ENCODE peak calls at places on chromosome 7, in four cellular contexts. F is CD8-positive, alpha-beta T cell; S is Peyer's patch; O is heart right ventricle. Y is an unnamed sample.
A peak's percentile ranks its signal among the peaks of the same experiment; 100 is the strongest.

GRCh38 chr7:98990356-98990755 is 112.0 kb downstream of the TRRAP start:
- DNase-seq in F (no peak), S (no peak), O (no peak), Y (no peak)

GRCh38 chr7:90238583-90238982 is 6.4 kb upstream of the CFAP69 start:
- DNase-seq in F (no peak), S (no peak), O (no peak), Y (no peak)

GRCh38 chr7:5523052-5523711 is 99.5 kb upstream of the TNRC18 start:
- DNase-seq in F (no peak), S (no peak), O (no peak), Y (no peak)

GRCh38 chr7:81926154-81926553 is 156.3 kb upstream of the HGF start:
- DNase-seq in F (no peak), S (no peak), O (no peak), Y (no peak)

GRCh38 chr7:24284699-24285506 is 913 bp downstream of the NPY start:
- DNase-seq in F (no peak), S (no peak), O (no peak), Y (no peak)

GRCh38 chr7:104160375-104160774 is 47.4 kb downstream of the ORC5 start:
- DNase-seq in F (no peak), S (no peak), O (no peak), Y (no peak)

GRCh38 chr7:67653856-67654442 is 657.3 kb downstream of the TYW1 start:
- DNase-seq in F (no peak), S (no peak), O (peak; percentile 42), Y (no peak)

GRCh38 chr7:92749327-92749730 is 87.0 kb downstream of the CDK6 start:
- DNase-seq in F (no peak), S (no peak), O (no peak), Y (no peak)

GRCh38 chr7:117873056-117873932 is at the start of gene CTTNBP2:
- DNase-seq in F (no peak), S (peak; percentile 71), O (peak; percentile 33), Y (no peak)

GRCh38 chr7:132854238-132854637 is 227.7 kb downstream of the CHCHD3 start:
- DNase-seq in F (no peak), S (no peak), O (no peak), Y (no peak)

GRCh38 chr7:155351120-155351870 is 53.6 kb downstream of the INSIG1 start:
- DNase-seq in F (no peak), S (peak; percentile 23), O (no peak), Y (no peak)

GRCh38 chr7:121960678-121961461 is 87.9 kb downstream of the PTPRZ1 start:
- DNase-seq in F (no peak), S (no peak), O (no peak), Y (peak; percentile 26)

GRCh38 chr7:108002726-108003590 is at the start of gene LAMB1:
- DNase-seq in F (no peak), S (peak; percentile 75), O (peak; percentile 77), Y (no peak)

GRCh38 chr7:65980478-65981250 is 1.3 kb downstream of the GUSB start:
- DNase-seq in F (peak; percentile 30), S (no peak), O (peak; percentile 71), Y (no peak)

GRCh38 chr7:39697481-39697880 is 74.1 kb downstream of the RALA start:
- DNase-seq in F (no peak), S (no peak), O (no peak), Y (no peak)

GRCh38 chr7:18900236-18900635 is 217.2 kb downstream of the TWIST1 start:
- DNase-seq in F (no peak), S (no peak), O (no peak), Y (no peak)

GRCh38 chr7:70694357-70694908 is 437.5 kb upstream of the GALNT17 start:
- DNase-seq in F (no peak), S (peak; percentile 76), O (peak; percentile 22), Y (no peak)

GRCh38 chr7:70400829-70401380 is 731.0 kb upstream of the GALNT17 start:
- DNase-seq in F (no peak), S (no peak), O (no peak), Y (no peak)

GRCh38 chr7:149882264-149883048 is 8.7 kb downstream of the ATP6V0E2 start:
- DNase-seq in F (no peak), S (no peak), O (no peak), Y (no peak)

GRCh38 chr7:3722396-3722846 is 421.4 kb downstream of the SDK1 start:
- DNase-seq in F (no peak), S (peak; percentile 48), O (no peak), Y (no peak)

GRCh38 chr7:739455-739963 is 12.4 kb upstream of the PRKAR1B start:
- DNase-seq in F (no peak), S (peak; percentile 22), O (no peak), Y (no peak)

GRCh38 chr7:84237533-84238173 is 43.1 kb upstream of the SEMA3A start:
- DNase-seq in F (no peak), S (no peak), O (no peak), Y (peak; percentile 87)

GRCh38 chr7:114860196-114860595 is 61.7 kb upstream of the MDFIC start:
- DNase-seq in F (no peak), S (no peak), O (no peak), Y (no peak)

GRCh38 chr7:4274286-4274685 is 407.8 kb upstream of the FOXK1 start:
- DNase-seq in F (no peak), S (no peak), O (no peak), Y (no peak)

GRCh38 chr7:98341106-98341505 is 59.6 kb downstream of the BRI3 start:
- DNase-seq in F (no peak), S (no peak), O (no peak), Y (no peak)

GRCh38 chr7:158023157-158023556 is 564.5 kb downstream of the PTPRN2 start:
- DNase-seq in F (no peak), S (no peak), O (no peak), Y (no peak)

GRCh38 chr7:3461923-3462322 is 160.9 kb downstream of the SDK1 start:
- DNase-seq in F (peak; percentile 28), S (no peak), O (no peak), Y (no peak)

GRCh38 chr7:157427811-157428553 is 91.2 kb downstream of the DNAJB6 start:
- DNase-seq in F (no peak), S (no peak), O (no peak), Y (no peak)

GRCh38 chr7:1169409-1170368 is 9.7 kb upstream of the ZFAND2A start:
- DNase-seq in F (peak; percentile 44), S (peak; percentile 87), O (peak; percentile 80), Y (no peak)

GRCh38 chr7:155643804-155644177 is 670 bp upstream of the RBM33 start:
- DNase-seq in F (no peak), S (no peak), O (no peak), Y (no peak)

GRCh38 chr7:149463500-149464161 is 2.8 kb upstream of the ZNF777 start:
- DNase-seq in F (no peak), S (no peak), O (no peak), Y (no peak)

GRCh38 chr7:69761290-69761922 is 163.1 kb downstream of the AUTS2 start:
- DNase-seq in F (no peak), S (no peak), O (no peak), Y (no peak)

GRCh38 chr7:120691915-120692314 is 166.0 kb downstream of the TSPAN12 start:
- DNase-seq in F (no peak), S (no peak), O (no peak), Y (no peak)

GRCh38 chr7:22758576-22758975 is 31.6 kb downstream of the IL6 start:
- DNase-seq in F (no peak), S (no peak), O (no peak), Y (no peak)

GRCh38 chr7:64888561-64888900 is 14.5 kb upstream of the ZNF273 start:
- DNase-seq in F (no peak), S (no peak), O (no peak), Y (no peak)

GRCh38 chr7:143229054-143229790 is 7.4 kb downstream of the TAS2R40 start:
- DNase-seq in F (no peak), S (no peak), O (peak; percentile 39), Y (no peak)

GRCh38 chr7:45217358-45217757 is 59.8 kb downstream of the RAMP3 start:
- DNase-seq in F (no peak), S (no peak), O (no peak), Y (no peak)
- TF ChIP-seq CTCF in F (no peak), S (no peak), O (no peak), Y (peak; percentile 30)

DNA sequence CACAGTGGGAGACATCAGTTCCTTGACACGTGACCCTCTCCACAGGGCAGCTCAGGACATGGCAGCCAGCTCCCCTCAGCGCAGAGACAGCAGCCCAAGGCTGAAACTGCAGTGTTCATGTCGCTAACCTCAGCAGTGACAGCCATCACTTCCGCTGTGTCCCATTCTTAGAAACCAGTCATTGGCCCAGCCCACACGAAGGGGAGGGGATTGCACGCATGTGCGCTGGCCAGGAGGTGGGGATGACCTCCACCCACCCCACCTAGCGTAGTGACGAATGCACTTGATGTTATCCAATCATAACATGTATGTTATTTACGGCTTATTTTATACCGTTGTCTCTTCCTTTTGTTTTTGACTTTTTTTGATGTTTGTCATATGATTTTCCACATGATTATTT is 36.9 kb upstream of the EGFR start:
- DNase-seq in F (no peak), S (no peak), O (no peak), Y (no peak)
- H3K27ac ChIP-seq in F (no peak overlapping the region), S (no peak overlapping the region), O (no peak overlapping the region), Y (no peak overlapping the region)

GRCh38 chr7:37380831-37381230 is 67.8 kb downstream of the ELMO1 start:
- DNase-seq in F (no peak), S (no peak), O (no peak), Y (no peak)

GRCh38 chr7:37390149-37390548 is 58.5 kb downstream of the ELMO1 start:
- DNase-seq in F (no peak), S (no peak), O (no peak), Y (no peak)

GRCh38 chr7:37382546-37383088 is 66.0 kb downstream of the ELMO1 start:
- DNase-seq in F (no peak), S (no peak), O (no peak), Y (no peak)

DNA sequence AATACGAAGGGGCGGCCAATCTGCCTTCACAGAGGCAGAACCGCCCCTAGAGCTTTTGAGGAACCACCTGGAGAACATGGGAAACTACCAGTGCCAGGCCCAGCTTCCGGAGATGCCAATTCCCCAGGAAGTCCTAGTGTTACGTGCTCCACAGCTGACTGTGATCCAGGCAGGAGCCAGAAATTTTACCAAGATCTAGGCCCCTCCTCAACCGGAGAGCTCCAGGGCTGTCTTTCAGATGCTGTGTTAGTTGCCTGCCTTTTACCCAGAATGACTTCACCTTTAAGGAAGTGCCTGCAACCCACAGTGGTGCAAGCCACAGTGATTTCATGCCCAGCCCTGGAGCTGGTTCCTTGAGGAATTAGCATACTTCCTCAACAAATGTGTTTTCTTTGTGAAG is 62.9 kb downstream of the ELMO1 start:
- DNase-seq in F (no peak), S (no peak), O (no peak), Y (no peak)
- TF ChIP-seq CTCF in F (no peak), S (no peak), O (no peak), Y (no peak)

GRCh38 chr7:32071466-32072091 is 1.4 kb upstream of the PDE1C start:
- DNase-seq in F (no peak), S (no peak), O (no peak), Y (no peak)
- H3K27ac ChIP-seq in F (no peak overlapping the region), S (peak overlapping the region; percentile 76), O (peak overlapping the region; percentile 89), Y (no peak overlapping the region)

GRCh38 chr7:26861050-26861449 is 3.3 kb downstream of the SKAP2 start:
- DNase-seq in F (no peak), S (no peak), O (no peak), Y (no peak)

GRCh38 chr7:26859720-26860119 is 4.7 kb downstream of the SKAP2 start:
- DNase-seq in F (no peak), S (no peak), O (no peak), Y (no peak)

GRCh38 chr7:26858735-26859134 is 5.7 kb downstream of the SKAP2 start:
- DNase-seq in F (no peak), S (peak; percentile 47), O (no peak), Y (no peak)

GRCh38 chr7:26858229-26858568 is 6.2 kb downstream of the SKAP2 start:
- DNase-seq in F (no peak), S (no peak), O (no peak), Y (no peak)

GRCh38 chr7:26860361-26860760 is 4.0 kb downstream of the SKAP2 start:
- DNase-seq in F (no peak), S (no peak), O (no peak), Y (no peak)
- TF ChIP-seq CTCF in F (no peak), S (peak; percentile 57), O (no peak), Y (no peak)